ENCODE peak calls at places on chromosome 7, in ten cellular contexts. F is GM06990, V is NAMALWA, W is skeletal muscle cell, M is HT1080, K is EH, B is astrocyte of the spinal cord, Z is T follicular helper cell, J is NCI-H774, T is NCI-H1417. A is an unnamed sample.

GRCh38 chr7:85041599-85042216 is 145.1 kb downstream of the SEMA3D start:
- DNase-seq in F (no peak), V (peak), W (peak), M (peak), K (peak), B (peak), Z (no peak), J (peak), T (peak), A (no peak)

GRCh38 chr7:99551767-99552463 is at the start of gene FAM200A:
- DNase-seq in F (peak), V (peak), W (peak), M (peak), K (peak), B (peak), Z (peak), J (peak), T (peak), A (peak)

GRCh38 chr7:149261321-149261828 is 621 bp upstream of the ZNF783 start:
- DNase-seq in F (no peak), V (peak), W (no peak), M (peak), K (peak), B (peak), Z (no peak), J (no peak), T (no peak), A (no peak)

GRCh38 chr7:135231686-135232085 is 2.0 kb upstream of the STRA8 start:
- DNase-seq in F (no peak), V (no peak), W (no peak), M (no peak), K (no peak), B (no peak), Z (no peak), J (no peak), T (no peak), A (no peak)

GRCh38 chr7:108351715-108352114 is 104.5 kb downstream of the NRCAM start:
- DNase-seq in F (no peak), V (no peak), W (no peak), M (no peak), K (no peak), B (no peak), Z (no peak), J (peak), T (peak), A (no peak)

GRCh38 chr7:1087952-1088920 is at the start of gene GPER1:
- DNase-seq in F (no peak), V (peak), W (no peak), M (no peak), K (peak), B (peak), Z (no peak), J (no peak), T (no peak), A (no peak)

GRCh38 chr7:142407939-142408573 is 150.2 kb upstream of the PRSS58 start:
- DNase-seq in F (no peak), V (no peak), W (no peak), M (no peak), K (no peak), B (no peak), Z (no peak), J (no peak), T (no peak), A (no peak)

GRCh38 chr7:140317597-140317996 is 80.7 kb downstream of the SLC37A3 start:
- DNase-seq in F (no peak), V (no peak), W (no peak), M (no peak), K (no peak), B (no peak), Z (no peak), J (no peak), T (no peak), A (no peak)

GRCh38 chr7:155860840-155861479 is 48.7 kb upstream of the SHH start:
- DNase-seq in F (no peak), V (no peak), W (peak), M (peak), K (no peak), B (peak), Z (no peak), J (no peak), T (no peak), A (no peak)

GRCh38 chr7:132123763-132124162 is 452.5 kb downstream of the PLXNA4 start:
- DNase-seq in F (no peak), V (no peak), W (no peak), M (no peak), K (no peak), B (no peak), Z (no peak), J (no peak), T (no peak), A (no peak)

GRCh38 chr7:16212610-16213009 is 208.7 kb downstream of the CRPPA start:
- DNase-seq in F (no peak), V (no peak), W (no peak), M (no peak), K (no peak), B (no peak), Z (no peak), J (no peak), T (no peak), A (no peak)

GRCh38 chr7:30931161-30931926 is 19.7 kb downstream of the AQP1 start:
- DNase-seq in F (no peak), V (no peak), W (no peak), M (no peak), K (peak), B (no peak), Z (no peak), J (no peak), T (no peak), A (no peak)

GRCh38 chr7:154497751-154498150 is 445.6 kb downstream of the DPP6 start:
- DNase-seq in F (no peak), V (no peak), W (no peak), M (no peak), K (no peak), B (no peak), Z (no peak), J (no peak), T (no peak), A (no peak)

GRCh38 chr7:70091362-70091761 is 493.1 kb downstream of the AUTS2 start:
- DNase-seq in F (no peak), V (no peak), W (no peak), M (no peak), K (no peak), B (no peak), Z (no peak), J (no peak), T (no peak), A (no peak)

GRCh38 chr7:111086532-111086931 is 4.4 kb upstream of the LRRN3 start:
- DNase-seq in F (no peak), V (no peak), W (no peak), M (no peak), K (peak), B (no peak), Z (no peak), J (no peak), T (no peak), A (no peak)

GRCh38 chr7:90503379-90503778 is 33.9 kb downstream of the PTTG1IP2 start:
- DNase-seq in F (no peak), V (no peak), W (no peak), M (no peak), K (no peak), B (no peak), Z (no peak), J (no peak), T (no peak), A (no peak)

GRCh38 chr7:107079212-107079940 is 34.9 kb downstream of the PRKAR2B start:
- DNase-seq in F (no peak), V (no peak), W (no peak), M (no peak), K (no peak), B (no peak), Z (no peak), J (no peak), T (no peak), A (no peak)

GRCh38 chr7:67937717-67938191 is 941.1 kb downstream of the TYW1 start:
- DNase-seq in F (no peak), V (no peak), W (peak), M (peak), K (peak), B (peak), Z (no peak), J (no peak), T (no peak), A (peak)

GRCh38 chr7:106952658-106953231 is 87.7 kb downstream of the PIK3CG start:
- DNase-seq in F (no peak), V (no peak), W (no peak), M (peak), K (peak), B (no peak), Z (no peak), J (no peak), T (no peak), A (no peak)

GRCh38 chr7:106372595-106373318 is 88.0 kb upstream of the NAMPT start:
- DNase-seq in F (no peak), V (no peak), W (no peak), M (no peak), K (peak), B (no peak), Z (no peak), J (no peak), T (no peak), A (no peak)

GRCh38 chr7:81618400-81619014 is 151.3 kb downstream of the HGF start:
- DNase-seq in F (no peak), V (no peak), W (peak), M (peak), K (peak), B (peak), Z (no peak), J (no peak), T (no peak), A (peak)

GRCh38 chr7:5396542-5396941 is 27.1 kb downstream of the TNRC18 start:
- DNase-seq in F (peak), V (peak), W (no peak), M (peak), K (peak), B (no peak), Z (peak), J (no peak), T (no peak), A (no peak)